ENCODE peak calls at places on chromosomes 7 and 10, in nine cellular contexts. Z is psoas muscle, T is esophagus squamous epithelium, I is MM.1S, B is Peyer's patch, V is pancreas, C is lung, A is left ventricle myocardium inferior, E is thoracic aorta. H is an unnamed sample. For H3K4me1, the result is how much of the 10 kb centered on the place peaks cover.

GRCh38 chr10:29635711-29636144 is 957 bp upstream of the SVIL start:
- DNase-seq in Z (peak), T (no peak), I (no peak), B (no peak), V (no peak), C (no peak), A (no peak), E (no peak), H (peak)

GRCh38 chr10:3071405-3072198 is 4.3 kb downstream of the PFKP start:
- DNase-seq in Z (no peak), T (no peak), I (no peak), B (no peak), V (no peak), C (no peak), A (no peak), E (no peak), H (no peak)

GRCh38 chr7:151172273-151173141 is 5.0 kb upstream of the GBX1 start:
- DNase-seq in Z (peak), T (no peak), I (peak), B (peak), V (peak), C (peak), A (peak), E (no peak), H (peak)

GRCh38 chr10:63125459-63125858 is 7.7 kb upstream of the NRBF2 start:
- DNase-seq in Z (no peak), T (no peak), I (no peak), B (no peak), V (no peak), C (no peak), A (no peak), E (no peak), H (no peak)

GRCh38 chr7:55157347-55158105 is 138.7 kb downstream of the EGFR start:
- DNase-seq in Z (no peak), T (no peak), I (no peak), B (no peak), V (no peak), C (no peak), A (peak), E (no peak), H (no peak)

GRCh38 chr7:77428777-77429231 is 12.7 kb upstream of the GSAP start:
- DNase-seq in Z (no peak), T (no peak), I (no peak), B (no peak), V (no peak), C (peak), A (no peak), E (no peak), H (no peak)

GRCh38 chr7:5701085-5701914 is 80.2 kb downstream of the RNF216 start:
- DNase-seq in Z (no peak), T (no peak), I (no peak), B (no peak), V (no peak), C (no peak), A (no peak), E (no peak), H (no peak)

GRCh38 chr7:90229728-90230127 is 15.2 kb upstream of the CFAP69 start:
- DNase-seq in Z (no peak), T (no peak), I (no peak), B (no peak), V (no peak), C (no peak), A (no peak), E (no peak), H (no peak)

DNA sequence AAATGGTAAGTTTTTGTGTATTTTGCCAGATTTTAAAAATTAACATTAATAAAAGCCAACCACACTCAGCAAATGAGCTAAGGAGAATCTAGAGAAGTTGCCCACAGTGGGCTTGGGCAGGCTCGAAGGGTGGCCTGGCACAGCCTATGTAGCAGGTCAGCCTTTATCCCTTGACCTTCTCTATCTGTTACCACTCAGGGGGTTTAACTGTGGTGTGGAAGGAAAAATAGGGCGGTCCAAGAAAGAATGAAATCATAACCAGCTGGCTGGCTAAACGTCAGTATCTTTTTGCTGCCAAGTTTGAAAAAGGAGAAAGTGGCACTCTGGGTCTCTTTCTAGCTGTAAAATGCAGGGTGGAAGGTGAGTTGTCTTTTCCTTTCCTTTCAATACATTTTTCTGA is 130.3 kb upstream of the ASAH2 start:
- DNase-seq in Z (no peak), T (no peak), I (no peak), B (no peak), V (no peak), C (no peak), A (no peak), E (no peak), H (no peak)
- H3K4me1 ChIP-seq in Z (under half), T (half or more), I (under half), B (under half), V (under half), C (under half), A (half or more), E (under half), H (under half)

DNA sequence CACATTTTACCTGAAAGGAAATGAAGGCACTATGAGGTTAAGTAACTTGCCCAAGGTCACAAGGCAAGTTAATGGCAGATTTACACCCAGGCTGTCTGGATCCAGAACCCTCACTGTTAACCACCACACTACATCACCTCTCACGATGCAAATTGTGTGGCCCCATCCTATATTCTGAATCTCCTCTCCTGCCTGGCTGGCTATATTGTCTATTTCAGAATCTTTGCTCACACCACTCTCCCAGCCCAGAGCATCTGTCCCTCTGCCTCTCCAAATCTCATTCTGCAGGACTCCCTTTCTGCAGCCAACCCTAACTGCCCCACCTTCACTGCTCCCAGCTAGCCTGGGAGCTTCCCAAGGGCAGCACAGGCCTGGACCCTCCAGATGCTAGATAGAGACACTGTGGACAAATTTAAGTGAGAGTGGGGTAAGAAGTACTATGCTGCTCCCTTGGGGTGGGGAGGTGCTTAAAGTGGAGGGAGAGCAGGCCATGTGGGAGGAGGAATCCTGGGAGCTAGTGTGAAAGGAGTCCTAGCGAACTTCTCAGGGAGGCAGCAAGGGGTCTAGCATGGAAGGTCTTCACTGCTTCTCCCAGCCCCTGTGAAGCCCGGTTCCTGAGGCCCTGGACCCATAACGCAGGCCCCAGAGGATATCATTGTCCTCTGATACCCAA is 786 bp downstream of the CUEDC2 start:
- DNase-seq in Z (no peak), T (no peak), I (peak), B (no peak), V (no peak), C (no peak), A (no peak), E (no peak), H (no peak)
- H3K27ac ChIP-seq in Z (peak), T (peak), I (peak), B (peak), V (peak), C (peak), A (peak), E (peak), H (no peak)

GRCh38 chr7:101942603-101943210 is 125.3 kb downstream of the CUX1 start:
- DNase-seq in Z (no peak), T (no peak), I (no peak), B (no peak), V (no peak), C (no peak), A (no peak), E (no peak), H (peak)
- H3K4me1 ChIP-seq in Z (half or more), T (half or more), I (under half), B (under half), V (under half), C (under half), A (half or more), E (half or more), H (under half)

DNA sequence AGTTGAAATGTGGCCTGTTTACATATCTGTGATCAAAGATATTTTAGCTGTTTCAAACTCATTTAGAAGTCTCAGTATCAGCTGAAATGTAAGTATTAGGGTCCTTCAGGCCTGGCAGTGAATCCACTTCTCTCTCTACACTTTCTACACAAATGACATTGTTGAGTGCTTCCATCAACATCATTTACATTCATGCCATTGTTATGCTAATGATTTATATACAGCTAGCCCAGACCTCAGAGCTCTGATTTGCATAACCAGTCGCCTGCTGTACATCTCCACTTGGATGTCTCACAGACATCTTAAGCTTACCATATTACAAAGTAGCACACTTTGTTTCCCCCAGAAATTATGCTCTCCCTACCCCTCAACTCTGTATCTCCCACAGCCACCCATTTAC is 71.6 kb downstream of the GSDME start:
- DNase-seq in Z (no peak), T (no peak), I (no peak), B (no peak), V (no peak), C (no peak), A (no peak), E (no peak), H (no peak)
- H3K27ac ChIP-seq in Z (no peak), T (no peak), I (no peak), B (no peak), V (no peak), C (no peak), A (no peak), E (no peak), H (no peak)

DNA sequence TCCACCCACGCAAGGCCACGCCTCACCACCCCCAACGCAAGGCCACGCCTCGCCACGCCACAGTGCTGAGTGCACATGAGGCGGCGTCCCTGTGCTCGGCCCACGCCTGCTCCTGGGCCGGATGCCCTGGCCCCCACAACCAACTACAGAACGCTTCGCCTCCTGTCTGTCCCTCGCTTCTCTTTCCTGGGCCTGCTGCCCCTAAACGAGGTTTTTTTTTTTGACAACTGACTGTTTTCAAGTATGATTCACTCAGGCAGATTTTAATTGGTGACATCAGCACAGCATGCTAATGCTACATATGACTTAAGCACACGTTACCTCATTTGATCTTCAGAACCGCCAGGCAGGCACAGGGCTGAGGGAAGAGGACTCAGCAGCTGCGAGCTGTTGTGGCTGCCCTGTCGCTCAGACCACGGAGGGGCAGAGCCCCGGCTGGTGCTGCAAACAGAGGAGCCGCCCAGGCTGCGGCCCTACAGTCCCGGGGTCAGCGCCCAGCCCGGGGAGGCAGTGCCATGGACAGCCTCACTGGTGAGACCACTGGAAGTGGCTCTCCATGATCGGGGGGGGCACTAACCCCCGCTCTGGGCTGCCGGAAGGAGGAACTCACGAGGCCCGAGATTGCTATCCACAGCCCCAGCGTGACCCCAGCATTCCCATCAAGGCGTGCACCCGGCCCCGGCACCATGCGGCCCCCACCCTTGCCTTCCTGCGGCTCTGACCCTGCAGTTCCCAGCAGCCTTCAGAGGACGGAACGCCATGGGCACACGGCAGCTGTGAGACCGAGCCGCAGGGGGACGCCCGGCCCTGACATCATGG is 212.8 kb downstream of the MAD1L1 start:
- DNase-seq in Z (peak), T (peak), I (no peak), B (peak), V (peak), C (peak), A (peak), E (peak), H (peak)
- H3K4me1 ChIP-seq in Z (under half), T (under half), I (under half), B (under half), V (under half), C (under half), A (under half), E (under half), H (under half)

GRCh38 chr7:35007768-35008167 is 29.5 kb downstream of the DPY19L1 start:
- DNase-seq in Z (no peak), T (no peak), I (no peak), B (no peak), V (no peak), C (no peak), A (no peak), E (no peak), H (no peak)

GRCh38 chr7:35004531-35005096 is 32.7 kb downstream of the DPY19L1 start:
- DNase-seq in Z (no peak), T (no peak), I (no peak), B (no peak), V (no peak), C (no peak), A (no peak), E (no peak), H (no peak)

DNA sequence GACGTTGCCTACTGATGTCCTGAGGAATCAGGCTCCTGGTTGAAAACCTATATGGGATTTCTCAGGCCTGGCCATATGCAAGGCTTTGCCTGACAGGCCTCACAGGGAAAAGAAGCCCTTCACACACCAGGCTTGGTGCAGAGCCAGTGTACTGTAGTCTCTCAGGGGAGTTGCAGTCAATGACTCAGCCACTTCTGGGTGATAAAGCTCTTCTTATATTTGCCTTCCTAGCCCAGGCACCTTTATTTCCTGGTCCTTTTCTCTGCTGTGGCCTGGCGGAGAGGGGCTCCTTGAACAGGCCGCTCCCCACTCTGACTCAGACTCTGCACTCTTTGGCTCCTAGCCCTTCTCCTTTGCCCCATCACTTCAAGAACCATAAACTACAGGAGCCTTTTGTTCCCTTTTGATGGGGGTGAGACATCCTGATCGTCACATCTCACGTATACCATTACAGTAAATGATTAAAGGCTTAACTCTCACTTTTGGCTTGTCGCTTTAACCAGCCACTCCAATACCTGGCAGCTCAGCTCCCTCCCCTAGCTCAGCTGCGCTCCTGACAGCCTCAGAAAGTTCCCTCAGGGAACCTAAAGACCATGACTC is 33.5 kb downstream of the DPY19L1 start:
- DNase-seq in Z (no peak), T (no peak), I (no peak), B (no peak), V (no peak), C (peak), A (no peak), E (no peak), H (peak)
- H3K27ac ChIP-seq in Z (no peak), T (peak), I (no peak), B (no peak), V (peak), C (peak), A (peak), E (peak), H (peak)

DNA sequence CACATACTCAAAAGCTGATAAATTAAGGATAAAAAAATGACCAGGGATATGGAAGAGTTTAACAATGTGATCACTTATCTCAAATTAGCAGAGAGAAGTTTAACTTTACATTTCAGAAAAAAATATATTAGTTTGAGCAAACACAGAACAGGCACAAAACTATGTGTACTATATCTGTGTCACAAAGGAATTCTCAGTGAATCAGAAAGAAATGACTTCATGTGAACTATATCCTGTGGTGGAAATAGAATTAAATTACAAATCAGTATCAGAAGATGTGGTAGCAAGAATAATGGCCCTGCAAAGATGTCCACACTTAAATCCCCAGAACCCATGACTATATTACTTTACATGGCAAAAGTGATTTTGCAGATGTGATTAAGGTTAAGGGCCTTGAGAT is 70.3 kb downstream of the SEC23IP start:
- DNase-seq in Z (no peak), T (no peak), I (no peak), B (no peak), V (no peak), C (no peak), A (no peak), E (no peak), H (no peak)
- H3K4me1 ChIP-seq in Z (under half), T (under half), I (under half), B (under half), V (under half), C (under half), A (under half), E (under half), H (under half)

H was measured in colonic mucosa.